ENCODE peak calls at places on chromosomes 3 and 15, in five cellular contexts. G is HT1080, C is posterior cingulate gyrus, T is GM12891, U is NCI-H526 treated with DMSO at 0.1 percent for 48 hours. B is an unnamed sample.

GRCh38 chr3:141710888-141711616 is 27.0 kb upstream of the RNF7 start:
- DNase-seq in G (peak), C (no peak), T (no peak), U (no peak), B (no peak)

GRCh38 chr15:39358441-39359041 is 222.3 kb upstream of the THBS1 start:
- DNase-seq in G (no peak), C (no peak), T (no peak), U (no peak), B (peak)

GRCh38 chr3:36991923-36992805 is 767 bp downstream of the EPM2AIP1 start:
- DNase-seq in G (peak), C (no peak), T (no peak), U (no peak), B (peak)

GRCh38 chr3:175149675-175150074 is 290.5 kb downstream of the NAALADL2 start:
- DNase-seq in G (no peak), C (no peak), T (no peak), U (no peak), B (peak)

GRCh38 chr3:119098620-119099222 is 47.2 kb upstream of the TEX55 start:
- DNase-seq in G (peak), C (no peak), T (no peak), U (no peak), B (peak)

GRCh38 chr15:45790325-45790943 is 155.6 kb downstream of the SQOR start:
- DNase-seq in G (peak), C (no peak), T (peak), U (peak), B (peak)

GRCh38 chr3:183878071-183878470 is 6.6 kb downstream of the PARL start:
- DNase-seq in G (no peak), C (no peak), T (no peak), U (no peak), B (no peak)

GRCh38 chr3:140842984-140843649 is 98.5 kb upstream of the SLC25A36 start:
- DNase-seq in G (no peak), C (no peak), T (peak), U (no peak), B (peak)

GRCh38 chr3:13121553-13122001 is 48.3 kb upstream of the IQSEC1 start:
- DNase-seq in G (no peak), C (no peak), T (no peak), U (no peak), B (no peak)

GRCh38 chr3:171883257-171883892 is 40.2 kb downstream of the TMEM212 start:
- DNase-seq in G (no peak), C (no peak), T (no peak), U (no peak), B (peak)

GRCh38 chr15:99135194-99135593 is 30.3 kb downstream of the SYNM start:
- DNase-seq in G (no peak), C (no peak), T (peak), U (no peak), B (no peak)

GRCh38 chr3:190031887-190032752 is 88.6 kb downstream of the P3H2 start:
- DNase-seq in G (no peak), C (no peak), T (no peak), U (no peak), B (no peak)

GRCh38 chr3:112931737-112932521 is 43.0 kb downstream of the CD200R1 start:
- DNase-seq in G (no peak), C (no peak), T (no peak), U (no peak), B (no peak)

GRCh38 chr3:65751123-65751700 is 287.5 kb downstream of the MAGI1 start:
- DNase-seq in G (peak), C (peak), T (no peak), U (no peak), B (peak)

GRCh38 chr3:192862408-192863385 is 55.0 kb downstream of the MB21D2 start:
- DNase-seq in G (no peak), C (no peak), T (no peak), U (no peak), B (no peak)

GRCh38 chr3:171873561-171873960 is 30.4 kb downstream of the TMEM212 start:
- DNase-seq in G (peak), C (no peak), T (no peak), U (no peak), B (peak)

GRCh38 chr3:140629351-140630137 is 48.3 kb upstream of the TRIM42 start:
- DNase-seq in G (peak), C (no peak), T (no peak), U (no peak), B (peak)

GRCh38 chr15:51721199-51721960 is 16.1 kb downstream of the LYSMD2 start:
- DNase-seq in G (no peak), C (no peak), T (no peak), U (no peak), B (no peak)

GRCh38 chr3:42067324-42067723 is 23.8 kb upstream of the TRAK1 start:
- DNase-seq in G (no peak), C (no peak), T (peak), U (no peak), B (no peak)